ENCODE peak calls at places on chromosomes 16 and 17, in six cellular contexts. R is GM12878, D is H1, S is HCT116, V is HepG2, H is K562. B is an unnamed sample. For H3K27me3, the result is how much of the 10 kb centered on the place peaks cover.

GRCh38 chr17:66304304-66305174 is 2.1 kb downstream of the PRKCA start:
- DNase-seq in S (no peak), V (peak), H (peak), R (no peak), D (peak), B (peak)

GRCh38 chr17:44905006-44906000 is 6.1 kb upstream of the EFTUD2 start:
- DNase-seq in H (no peak), V (no peak), D (no peak), S (no peak), R (no peak), B (no peak)

GRCh38 chr16:88497561-88498420 is 44.7 kb downstream of the ZFPM1 start:
- DNase-seq in V (no peak), S (no peak), H (peak), R (no peak), D (no peak), B (no peak)

GRCh38 chr16:47905771-47906170 is 250.0 kb downstream of the ABCC12 start:
- DNase-seq in H (no peak), D (no peak), S (no peak), V (no peak), R (no peak), B (no peak)

GRCh38 chr17:35433075-35433894 is 985 bp upstream of the SLFN12 start:
- DNase-seq in R (peak), H (peak), D (peak), V (peak), S (peak), B (peak)

GRCh38 chr16:17474572-17474971 is 3.8 kb upstream of the XYLT1 start:
- DNase-seq in R (no peak), S (no peak), V (no peak), H (no peak), D (no peak), B (no peak)

GRCh38 chr16:87853411-87854052 is 15.8 kb downstream of the SLC7A5 start:
- DNase-seq in V (peak), R (peak), H (peak), D (peak), S (peak), B (no peak)

GRCh38 chr17:28725660-28726395 is at the start of gene TLCD1:
- DNase-seq in V (peak), H (peak), R (no peak), S (no peak), D (no peak), B (no peak)

GRCh38 chr17:39979865-39980401 is 674 bp upstream of the PSMD3 start:
- DNase-seq in R (no peak), S (no peak), V (peak), H (peak), D (no peak), B (no peak)

GRCh38 chr16:50628156-50628802 is 52.8 kb downstream of the SNX20 start:
- DNase-seq in H (no peak), D (no peak), R (no peak), S (no peak), V (no peak), B (no peak)

GRCh38 chr16:50629334-50629733 is 51.8 kb downstream of the SNX20 start:
- DNase-seq in D (no peak), R (no peak), V (no peak), S (no peak), H (no peak), B (no peak)

GRCh38 chr16:50626868-50627267 is 54.2 kb downstream of the SNX20 start:
- DNase-seq in V (no peak), S (no peak), R (no peak), H (no peak), D (no peak), B (no peak)

GRCh38 chr16:50625374-50625773 is 55.7 kb downstream of the SNX20 start:
- DNase-seq in V (no peak), S (no peak), R (no peak), H (no peak), D (no peak), B (no peak)

DNA sequence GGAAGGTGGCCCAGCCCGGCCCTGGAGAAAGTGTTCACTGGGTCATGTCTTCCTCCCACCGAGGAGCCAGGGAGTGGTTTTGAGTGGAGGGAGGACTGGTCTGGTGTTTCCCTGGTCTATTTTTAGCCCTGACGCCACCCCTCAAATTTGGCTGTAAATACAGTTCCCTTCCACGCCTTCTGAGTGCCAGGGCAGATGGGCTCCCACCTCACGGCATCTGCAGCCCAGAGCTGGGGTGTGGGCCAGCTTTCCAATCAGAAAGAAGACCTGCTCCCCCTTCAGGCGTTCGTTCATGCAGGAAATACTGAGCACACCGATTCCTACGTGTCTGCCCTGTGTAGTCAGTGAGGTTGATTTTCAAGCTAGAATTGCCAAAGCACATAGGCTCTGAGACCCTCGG is 53.7 kb downstream of the SNX20 start:
- DNase-seq in S (no peak), H (peak), D (no peak), R (no peak), V (no peak), B (no peak)
- H3K27me3 ChIP-seq in S (under half), H (half or more), D (under half), R (under half), V (under half), B (under half)

GRCh38 chr17:12622726-12623125 is 43.0 kb upstream of the MYOCD start:
- DNase-seq in D (no peak), S (no peak), V (no peak), H (no peak), R (no peak), B (no peak)
- TF ChIP-seq ZNF274 in D (no peak), S (no peak), V (no peak), H (no peak), R (no peak), B (no peak)

DNA sequence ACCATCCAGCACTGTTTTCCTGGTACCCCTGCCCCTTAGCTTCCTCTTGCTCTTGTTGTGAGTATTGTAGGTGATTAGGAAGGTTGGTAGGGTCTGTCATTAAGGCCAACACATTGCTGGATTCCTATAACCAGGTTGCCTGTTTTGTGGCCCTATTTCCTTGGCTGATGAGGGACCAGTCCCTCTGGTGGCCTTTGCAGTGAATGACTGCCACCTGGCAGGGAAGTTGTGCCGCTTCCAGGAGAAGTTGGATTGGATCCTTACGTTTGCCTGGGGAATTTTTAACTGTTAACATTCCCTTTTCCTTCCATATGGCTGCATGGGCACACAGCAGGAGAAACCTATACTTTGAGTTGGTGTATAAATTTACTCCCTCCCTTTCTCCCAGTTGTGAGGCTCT is 32.4 kb downstream of the LCMT1 start:
- DNase-seq in R (no peak), D (no peak), S (no peak), V (no peak), H (peak), B (no peak)
- H3K4me3 ChIP-seq in R (no peak), D (no peak), S (no peak), V (no peak), H (no peak), B (no peak)

DNA sequence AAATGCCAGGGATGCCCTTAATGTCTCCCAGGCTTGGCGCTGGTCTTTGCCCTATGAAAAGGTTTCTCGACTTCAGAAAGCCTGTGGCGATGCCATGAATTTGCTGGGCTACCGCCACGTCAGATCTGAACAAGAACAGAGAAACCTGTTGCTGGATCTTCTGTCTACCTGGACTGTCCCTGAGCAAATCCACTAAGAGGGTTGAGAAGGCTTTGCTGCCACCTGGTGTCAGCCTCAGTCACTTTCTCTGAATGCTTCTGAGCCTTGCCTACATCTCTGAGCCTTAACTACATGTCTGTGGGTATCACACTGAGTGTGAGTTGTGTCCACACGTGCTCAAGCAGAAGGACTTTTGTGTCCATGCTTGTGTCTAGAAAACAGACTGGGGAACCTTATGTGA is 11.4 kb downstream of the CHST4 start:
- DNase-seq in R (peak), S (peak), D (no peak), H (peak), V (peak), B (peak)
- H3K27me3 ChIP-seq in R (under half), S (under half), D (under half), H (under half), V (under half), B (under half)

GRCh38 chr16:56193951-56194726 is 2.9 kb downstream of the GNAO1 start:
- DNase-seq in D (peak), S (no peak), H (peak), R (no peak), V (peak), B (peak)

GRCh38 chr16:56192971-56193936 is 2.0 kb downstream of the GNAO1 start:
- DNase-seq in H (no peak), R (no peak), S (no peak), V (no peak), D (no peak), B (no peak)

GRCh38 chr16:56196381-56196780 is 5.1 kb downstream of the GNAO1 start:
- DNase-seq in D (no peak), S (no peak), H (no peak), V (no peak), R (no peak), B (no peak)

GRCh38 chr16:56197227-56197992 is 6.1 kb downstream of the GNAO1 start:
- DNase-seq in S (no peak), R (no peak), D (no peak), V (no peak), H (no peak), B (no peak)

GRCh38 chr16:56195151-56195550 is 3.9 kb downstream of the GNAO1 start:
- DNase-seq in D (no peak), V (no peak), S (no peak), R (no peak), H (no peak), B (no peak)
- TF ChIP-seq ZNF274 in D (no peak), V (no peak), S (no peak), R (no peak), H (no peak), B (no peak)

GRCh38 chr16:73053038-73053378 is 5.1 kb upstream of the ZFHX3 start:
- DNase-seq in R (no peak), D (no peak), H (no peak), V (no peak), S (no peak), B (no peak)

GRCh38 chr16:73053379-73054130 is 5.6 kb upstream of the ZFHX3 start:
- DNase-seq in V (peak), D (no peak), S (peak), R (no peak), H (no peak), B (no peak)

GRCh38 chr16:73052441-73053030 is 4.6 kb upstream of the ZFHX3 start:
- DNase-seq in V (no peak), H (no peak), D (no peak), S (no peak), R (no peak), B (no peak)

GRCh38 chr16:73054732-73055481 is 7.0 kb upstream of the ZFHX3 start:
- DNase-seq in H (no peak), D (no peak), V (peak), S (no peak), R (no peak), B (no peak)

GRCh38 chr16:73054131-73054496 is 6.2 kb upstream of the ZFHX3 start:
- DNase-seq in S (no peak), R (no peak), V (no peak), D (no peak), H (no peak), B (no peak)
- H3K4me3 ChIP-seq in S (peak), R (no peak), V (peak), D (no peak), H (no peak), B (no peak)